ENCODE peak calls at places on chromosomes 16 and 17, in five cellular contexts. A, Y, I, L and G are unnamed samples.

GRCh38 chr17:20273741-20274500 is 193.4 kb downstream of the LGALS9B start:
- DNase-seq in A (no peak), Y (no peak), I (no peak), L (no peak), G (no peak)

GRCh38 chr16:56041556-56042140 is 149.6 kb upstream of the GNAO1 start:
- DNase-seq in A (no peak), Y (peak; percentile 32), I (no peak), L (no peak), G (no peak)

GRCh38 chr16:84841787-84842300 is 22.1 kb downstream of the CRISPLD2 start:
- DNase-seq in A (peak; percentile 79), Y (no peak), I (no peak), L (no peak), G (no peak)

GRCh38 chr17:80636356-80637285 is 92.0 kb downstream of the RPTOR start:
- DNase-seq in A (no peak), Y (no peak), I (no peak), L (no peak), G (no peak)

GRCh38 chr16:48383877-48384304 is 1.3 kb downstream of the SIAH1 start:
- DNase-seq in A (no peak), Y (no peak), I (no peak), L (no peak), G (no peak)

GRCh38 chr16:17408955-17409441 is 61.8 kb downstream of the XYLT1 start:
- DNase-seq in A (no peak), Y (no peak), I (no peak), L (no peak), G (no peak)

GRCh38 chr17:80187090-80187489 is 17.3 kb downstream of the CARD14 start:
- DNase-seq in A (no peak), Y (no peak), I (no peak), L (no peak), G (no peak)

GRCh38 chr16:78764478-78764877 is 665.0 kb downstream of the WWOX start:
- DNase-seq in A (no peak), Y (no peak), I (no peak), L (no peak), G (no peak)

GRCh38 chr17:77441130-77441920 is 300.6 kb downstream of the SEC14L1 start:
- DNase-seq in A (no peak), Y (no peak), I (no peak), L (peak; percentile 55), G (no peak)

GRCh38 chr16:81429045-81429521 is 15.5 kb upstream of the CMIP start:
- DNase-seq in A (no peak), Y (no peak), I (no peak), L (no peak), G (no peak)

GRCh38 chr17:10614536-10615155 is 42.5 kb downstream of the MYH3 start:
- DNase-seq in A (no peak), Y (peak; percentile 64), I (no peak), L (no peak), G (no peak)

GRCh38 chr16:86573646-86574508 is 4.5 kb upstream of the FOXL1 start:
- DNase-seq in A (no peak), Y (no peak), I (no peak), L (no peak), G (no peak)

GRCh38 chr16:50427107-50427506 is 58.3 kb upstream of the BRD7 start:
- DNase-seq in A (no peak), Y (no peak), I (no peak), L (no peak), G (no peak)

GRCh38 chr16:4200000-4200780 is 41.7 kb downstream of the SRL start:
- DNase-seq in A (peak; percentile 87), Y (peak; percentile 35), I (peak; percentile 31), L (no peak), G (peak; percentile 84)

GRCh38 chr17:7825206-7825980 is 8.6 kb upstream of the KDM6B start:
- DNase-seq in A (no peak), Y (no peak), I (no peak), L (no peak), G (no peak)

GRCh38 chr17:45160505-45161287 is 979 bp upstream of the HEXIM2 start:
- DNase-seq in A (peak; percentile 81), Y (peak; percentile 85), I (peak; percentile 42), L (peak; percentile 40), G (no peak)

GRCh38 chr17:54221499-54221898 is 398.8 kb downstream of the KIF2B start:
- DNase-seq in A (no peak), Y (no peak), I (no peak), L (no peak), G (no peak)

GRCh38 chr17:82052638-82053059 is 951 bp downstream of the GPS1 start:
- DNase-seq in A (no peak), Y (no peak), I (no peak), L (no peak), G (no peak)

GRCh38 chr17:29158096-29158495 is 22.1 kb downstream of the MYO18A start:
- DNase-seq in A (no peak), Y (no peak), I (no peak), L (no peak), G (no peak)

GRCh38 chr17:31511176-31511540 is 119.7 kb downstream of the RAB11FIP4 start:
- DNase-seq in A (peak; percentile 76), Y (no peak), I (no peak), L (no peak), G (no peak)

GRCh38 chr17:55609737-55610201 is 98.5 kb upstream of the SMIM36 start:
- DNase-seq in A (no peak), Y (no peak), I (peak; percentile 44), L (no peak), G (no peak)

GRCh38 chr17:76199466-76199865 is 40.8 kb downstream of the RNF157 start:
- DNase-seq in A (no peak), Y (no peak), I (no peak), L (peak; percentile 34), G (no peak)

GRCh38 chr16:89395150-89396142 is 94.9 kb downstream of the ANKRD11 start:
- DNase-seq in A (peak; percentile 86), Y (no peak), I (peak; percentile 88), L (no peak), G (peak; percentile 96)

GRCh38 chr17:42553161-42553818 is 567 bp downstream of the HSD17B1 start:
- DNase-seq in A (no peak), Y (no peak), I (no peak), L (no peak), G (no peak)

GRCh38 chr16:88331989-88332920 is 50.5 kb upstream of the ZNF469 start:
- DNase-seq in A (no peak), Y (no peak), I (peak; percentile 35), L (no peak), G (peak; percentile 31)

GRCh38 chr17:37801131-37801530 is 56.3 kb upstream of the HNF1B start:
- DNase-seq in A (no peak), Y (no peak), I (no peak), L (no peak), G (no peak)

GRCh38 chr17:42667088-42667951 is 8.2 kb downstream of the TUBG2 start:
- DNase-seq in A (no peak), Y (no peak), I (no peak), L (no peak), G (peak; percentile 84)

GRCh38 chr17:78241277-78242023 is 10.0 kb downstream of the TMEM235 start:
- DNase-seq in A (no peak), Y (no peak), I (no peak), L (no peak), G (no peak)

GRCh38 chr17:78789663-78790181 is 7.6 kb upstream of the CYTH1 start:
- DNase-seq in A (no peak), Y (no peak), I (peak; percentile 68), L (no peak), G (no peak)

GRCh38 chr16:12120982-12121652 is 144.6 kb downstream of the SNX29 start:
- DNase-seq in A (no peak), Y (no peak), I (no peak), L (no peak), G (no peak)

GRCh38 chr16:67481561-67482259 is 753 bp upstream of the ATP6V0D1 start:
- DNase-seq in A (peak; percentile 75), Y (no peak), I (no peak), L (no peak), G (no peak)

GRCh38 chr16:66616592-66616991 is 12.1 kb downstream of the CMTM3 start:
- DNase-seq in A (no peak), Y (no peak), I (no peak), L (no peak), G (no peak)

GRCh38 chr17:15263206-15263579 is 1.9 kb downstream of the PMP22 start:
- DNase-seq in A (peak; percentile 82), Y (peak; percentile 33), I (peak; percentile 85), L (no peak), G (peak; percentile 96)

GRCh38 chr17:66467766-66468165 is 165.4 kb downstream of the PRKCA start:
- DNase-seq in A (no peak), Y (no peak), I (no peak), L (no peak), G (no peak)

GRCh38 chr17:21239680-21240374 is 13.4 kb downstream of the NATD1 start:
- DNase-seq in A (no peak), Y (no peak), I (no peak), L (no peak), G (no peak)

GRCh38 chr17:44273607-44274006 is 5.7 kb upstream of the SLC4A1 start:
- DNase-seq in A (no peak), Y (no peak), I (no peak), L (no peak), G (no peak)

GRCh38 chr17:58306131-58306951 is 22.3 kb downstream of the TSPOAP1 start:
- DNase-seq in A (no peak), Y (no peak), I (no peak), L (no peak), G (no peak)

GRCh38 chr17:81380682-81381518 is 14.4 kb upstream of the BAHCC1 start:
- DNase-seq in A (no peak), Y (no peak), I (no peak), L (no peak), G (peak; percentile 58)

GRCh38 chr16:54628796-54629625 is 301.7 kb upstream of the IRX5 start:
- DNase-seq in A (no peak), Y (no peak), I (no peak), L (no peak), G (no peak)
- H3K4me3 ChIP-seq in A (no peak overlapping the region), Y (no peak overlapping the region), I (no peak overlapping the region), L (no peak overlapping the region), G (no peak overlapping the region)

GRCh38 chr16:22052985-22053384 is 39.4 kb upstream of the VWA3A start:
- DNase-seq in A (no peak), Y (no peak), I (no peak), L (no peak), G (no peak)
- H3K27ac ChIP-seq in A (no peak overlapping the region), Y (no peak overlapping the region), I (no peak overlapping the region), L (no peak overlapping the region), G (no peak overlapping the region)

DNA sequence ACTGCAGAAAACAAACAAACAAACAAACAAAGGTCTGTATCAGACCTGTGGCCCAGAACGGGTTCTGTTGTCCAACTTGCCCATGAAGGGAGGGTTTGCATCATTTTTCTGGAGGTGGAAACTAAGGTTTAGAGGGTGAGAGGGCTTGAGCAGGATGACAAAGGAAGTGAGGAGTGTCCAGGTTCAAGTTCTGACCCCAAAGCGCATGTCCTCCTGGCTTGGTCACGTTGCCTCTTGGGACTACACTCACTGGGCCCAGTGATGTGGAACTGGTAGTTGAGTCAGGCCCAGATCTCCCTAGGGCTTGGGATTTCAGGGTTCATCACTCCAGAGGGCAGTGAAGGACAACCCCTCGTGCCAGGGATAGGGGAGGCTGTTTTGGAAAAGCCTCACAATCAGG is 1.8 kb downstream of the SREBF1 start:
- DNase-seq in A (no peak), Y (no peak), I (no peak), L (no peak), G (no peak)
- H3K4me3 ChIP-seq in A (no peak overlapping the region), Y (no peak overlapping the region), I (no peak overlapping the region), L (peak overlapping the region; percentile 95), G (no peak overlapping the region)

GRCh38 chr17:50903604-50904521 is 37.7 kb upstream of the TOB1 start:
- DNase-seq in A (no peak), Y (no peak), I (no peak), L (no peak), G (no peak)
- H3K27ac ChIP-seq in A (peak overlapping the region; percentile 70), Y (peak overlapping the region; percentile 87), I (peak overlapping the region; percentile 91), L (peak overlapping the region; percentile 46), G (peak overlapping the region; percentile 95)